ENCODE peak calls at places on chromosomes 7 and 10, in four cellular contexts. G, P, R and F are unnamed samples.

GRCh38 chr7:127904706-127905056 is 126.6 kb downstream of the LRRC4 start:
- DNase-seq in G (no peak), P (no peak), R (no peak), F (no peak)

GRCh38 chr10:45008524-45009161 is 7.9 kb downstream of the ZNF22 start:
- DNase-seq in G (peak), P (peak), R (peak), F (peak)

GRCh38 chr7:31735991-31736982 is 49.3 kb downstream of the PPP1R17 start:
- DNase-seq in G (peak), P (no peak), R (peak), F (peak)

GRCh38 chr7:157712666-157713235 is 375.9 kb downstream of the DNAJB6 start:
- DNase-seq in G (no peak), P (no peak), R (no peak), F (no peak)

GRCh38 chr7:24591152-24591551 is 17.9 kb downstream of the PALS2 start:
- DNase-seq in G (no peak), P (no peak), R (no peak), F (no peak)

GRCh38 chr7:6385110-6385792 is 62.5 kb downstream of the DAGLB start:
- DNase-seq in G (no peak), P (no peak), R (no peak), F (peak)

GRCh38 chr7:102260856-102261255 is 25.8 kb upstream of the SH2B2 start:
- DNase-seq in G (peak), P (no peak), R (no peak), F (no peak)

GRCh38 chr10:14625210-14625621 is 149.5 kb downstream of the FAM107B start:
- DNase-seq in G (no peak), P (no peak), R (no peak), F (no peak)

GRCh38 chr7:127928222-127928621 is 103.0 kb downstream of the LRRC4 start:
- DNase-seq in G (no peak), P (no peak), R (no peak), F (no peak)

GRCh38 chr10:103745264-103746247 is 109.8 kb downstream of the SH3PXD2A start:
- DNase-seq in G (no peak), P (no peak), R (no peak), F (peak)

GRCh38 chr7:42876182-42877068 is 35.4 kb downstream of the C7orf25 start:
- DNase-seq in G (peak), P (no peak), R (peak), F (peak)

GRCh38 chr7:48101880-48102448 is 12.9 kb downstream of the UPP1 start:
- DNase-seq in G (no peak), P (peak), R (no peak), F (no peak)

GRCh38 chr10:108388716-108389115 is 1224.2 kb upstream of the SORCS1 start:
- DNase-seq in G (no peak), P (no peak), R (no peak), F (no peak)

GRCh38 chr7:6205921-6206660 is 66.3 kb downstream of the CYTH3 start:
- DNase-seq in G (no peak), P (no peak), R (no peak), F (no peak)

GRCh38 chr7:51009716-51010496 is 227.2 kb upstream of the GRB10 start:
- DNase-seq in G (no peak), P (peak), R (no peak), F (peak)

GRCh38 chr7:725223-726005 is 1.1 kb upstream of the DNAAF5 start:
- DNase-seq in G (no peak), P (no peak), R (no peak), F (no peak)

GRCh38 chr10:104297697-104298660 is 29.0 kb downstream of the GSTO2 start:
- DNase-seq in G (no peak), P (no peak), R (no peak), F (no peak)

GRCh38 chr10:8056378-8056777 is 1.9 kb downstream of the GATA3 start:
- DNase-seq in G (no peak), P (no peak), R (no peak), F (no peak)

GRCh38 chr7:140304071-140304799 is 94.1 kb downstream of the SLC37A3 start:
- DNase-seq in G (no peak), P (no peak), R (no peak), F (no peak)

GRCh38 chr7:70949862-70950261 is 182.1 kb upstream of the GALNT17 start:
- DNase-seq in G (no peak), P (no peak), R (no peak), F (no peak)

GRCh38 chr10:62815373-62816111 is 624 bp downstream of the EGR2 start:
- DNase-seq in G (peak), P (no peak), R (no peak), F (no peak)

GRCh38 chr10:13270877-13271551 is 28.9 kb downstream of the PHYH start:
- DNase-seq in G (peak), P (no peak), R (no peak), F (peak)

GRCh38 chr10:33067481-33067880 is 109.5 kb upstream of the ITGB1 start:
- DNase-seq in G (no peak), P (no peak), R (no peak), F (no peak)

GRCh38 chr10:99524050-99524666 is 8.6 kb upstream of the NKX2-3 start:
- DNase-seq in G (no peak), P (no peak), R (no peak), F (no peak)

GRCh38 chr7:29480456-29480855 is 83.2 kb upstream of the PRR15 start:
- DNase-seq in G (peak), P (peak), R (peak), F (no peak)

GRCh38 chr10:60508037-60508436 is 118.4 kb upstream of the ANK3 start:
- DNase-seq in G (no peak), P (no peak), R (no peak), F (no peak)

GRCh38 chr7:133530682-133531081 is 277.8 kb downstream of the EXOC4 start:
- DNase-seq in G (no peak), P (no peak), R (no peak), F (no peak)

GRCh38 chr7:103065666-103066065 is 8.9 kb downstream of the FBXL13 start:
- DNase-seq in G (peak), P (no peak), R (no peak), F (no peak)

GRCh38 chr7:55032069-55032699 is 13.4 kb downstream of the EGFR start:
- DNase-seq in G (no peak), P (peak), R (no peak), F (no peak)

GRCh38 chr10:804787-805634 is 115.5 kb upstream of the DIP2C start:
- DNase-seq in G (no peak), P (no peak), R (no peak), F (no peak)
- TF ChIP-seq POLR2A in G (no peak), P (no peak), R (no peak), F (no peak)

DNA sequence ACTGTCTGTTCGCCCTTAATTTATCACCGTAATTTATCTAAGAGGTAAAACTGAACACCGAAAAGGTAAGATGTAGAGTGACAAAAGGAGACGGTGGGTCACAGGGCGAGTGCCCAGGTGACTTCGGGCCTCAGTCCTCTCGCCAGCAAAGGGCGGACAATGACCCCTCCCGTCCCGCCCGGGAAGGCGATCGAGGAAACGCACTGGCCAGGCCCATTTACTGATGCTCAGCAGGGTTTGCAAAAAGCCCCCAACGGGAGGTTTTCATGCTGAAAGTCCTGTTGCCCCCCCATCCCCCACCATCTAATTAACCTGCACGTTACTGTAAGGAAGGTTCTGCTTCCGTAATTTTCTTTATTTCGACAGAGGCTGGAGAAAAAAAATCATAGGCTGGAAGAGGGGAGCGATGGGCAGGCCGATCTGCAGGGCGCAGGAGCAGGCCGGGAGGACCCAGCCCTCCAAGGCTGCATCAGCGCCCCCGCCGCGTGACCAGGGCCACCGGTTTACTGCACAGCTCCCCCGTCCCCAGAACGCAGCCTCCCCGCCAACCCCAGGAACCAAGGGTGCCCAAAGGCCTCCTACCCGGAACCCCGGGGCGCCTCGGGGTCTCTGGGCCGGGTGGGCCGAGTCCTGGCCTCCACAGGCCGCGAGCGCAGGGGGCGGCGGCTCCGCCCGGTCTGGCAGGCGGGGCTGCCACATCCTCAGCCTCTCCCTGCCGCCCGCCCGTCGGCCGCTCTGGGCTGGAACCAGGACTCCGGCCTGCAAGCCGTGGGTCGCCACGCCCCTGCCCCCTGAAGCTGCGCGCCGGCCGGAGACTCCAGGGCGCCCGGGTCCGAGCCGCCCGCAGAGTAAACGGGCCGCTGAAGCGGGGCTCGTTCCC is 637 bp downstream of the OAT start:
- DNase-seq in G (peak), P (no peak), R (peak), F (peak)
- TF ChIP-seq POLR2A in G (no peak), P (no peak), R (no peak), F (no peak)

GRCh38 chr10:51057925-51058324 is 16.4 kb upstream of the PRKG1 start:
- DNase-seq in G (no peak), P (no peak), R (no peak), F (no peak)
- TF ChIP-seq POLR2A in G (no peak), P (no peak), R (no peak), F (no peak)

GRCh38 chr10:69057261-69057950 is 30.5 kb upstream of the SRGN start:
- DNase-seq in G (no peak), P (no peak), R (no peak), F (no peak)

GRCh38 chr10:69064762-69065328 is 23.1 kb upstream of the SRGN start:
- DNase-seq in G (no peak), P (no peak), R (no peak), F (no peak)

GRCh38 chr10:69057951-69058297 is 30.0 kb upstream of the SRGN start:
- DNase-seq in G (no peak), P (no peak), R (no peak), F (peak)

GRCh38 chr10:69060127-69060798 is 27.6 kb upstream of the SRGN start:
- DNase-seq in G (no peak), P (no peak), R (no peak), F (no peak)

GRCh38 chr10:69061305-69062161 is 26.4 kb upstream of the SRGN start:
- DNase-seq in G (peak), P (no peak), R (peak), F (peak)
- TF ChIP-seq POLR2A in G (peak), P (no peak), R (no peak), F (no peak)

GRCh38 chr10:132331956-132332749 is at the start of gene LRRC27:
- DNase-seq in G (peak), P (peak), R (peak), F (peak)
- TF ChIP-seq POLR2A in G (no peak), P (no peak), R (no peak), F (peak)

DNA sequence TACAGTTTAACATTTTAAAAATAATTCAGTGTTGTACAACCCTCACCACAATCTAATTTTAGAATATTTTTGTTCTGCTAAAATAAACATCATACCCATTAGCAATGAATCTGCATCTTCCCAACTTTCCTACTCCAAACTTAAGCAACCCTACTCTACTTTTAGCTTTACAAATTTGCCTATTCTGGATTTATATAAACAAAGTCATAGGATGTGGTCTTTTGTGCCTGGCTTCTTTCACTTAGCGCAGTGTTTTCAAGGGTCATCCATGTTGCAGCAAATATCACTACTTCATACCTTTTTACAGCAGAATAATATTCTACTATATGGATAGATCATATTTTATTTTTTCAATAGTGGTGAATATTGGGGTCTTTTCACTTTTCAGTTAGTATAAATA is 18.9 kb downstream of the CALML3 start:
- DNase-seq in G (no peak), P (no peak), R (no peak), F (no peak)
- TF ChIP-seq POLR2A in G (no peak), P (no peak), R (no peak), F (no peak)

GRCh38 chr10:133215586-133215985 is 14.4 kb upstream of the UTF1 start:
- DNase-seq in G (no peak), P (no peak), R (no peak), F (no peak)

GRCh38 chr10:133214468-133215410 is 15.3 kb upstream of the UTF1 start:
- DNase-seq in G (no peak), P (no peak), R (no peak), F (no peak)

GRCh38 chr10:133218891-133219290 is 11.1 kb upstream of the UTF1 start:
- DNase-seq in G (no peak), P (no peak), R (no peak), F (no peak)

GRCh38 chr10:133217800-133218589 is 12.0 kb upstream of the UTF1 start:
- DNase-seq in G (no peak), P (no peak), R (no peak), F (no peak)

GRCh38 chr10:133216776-133217175 is 13.2 kb upstream of the UTF1 start:
- DNase-seq in G (no peak), P (no peak), R (no peak), F (no peak)
- TF ChIP-seq POLR2A in G (no peak), P (no peak), R (no peak), F (no peak)

DNA sequence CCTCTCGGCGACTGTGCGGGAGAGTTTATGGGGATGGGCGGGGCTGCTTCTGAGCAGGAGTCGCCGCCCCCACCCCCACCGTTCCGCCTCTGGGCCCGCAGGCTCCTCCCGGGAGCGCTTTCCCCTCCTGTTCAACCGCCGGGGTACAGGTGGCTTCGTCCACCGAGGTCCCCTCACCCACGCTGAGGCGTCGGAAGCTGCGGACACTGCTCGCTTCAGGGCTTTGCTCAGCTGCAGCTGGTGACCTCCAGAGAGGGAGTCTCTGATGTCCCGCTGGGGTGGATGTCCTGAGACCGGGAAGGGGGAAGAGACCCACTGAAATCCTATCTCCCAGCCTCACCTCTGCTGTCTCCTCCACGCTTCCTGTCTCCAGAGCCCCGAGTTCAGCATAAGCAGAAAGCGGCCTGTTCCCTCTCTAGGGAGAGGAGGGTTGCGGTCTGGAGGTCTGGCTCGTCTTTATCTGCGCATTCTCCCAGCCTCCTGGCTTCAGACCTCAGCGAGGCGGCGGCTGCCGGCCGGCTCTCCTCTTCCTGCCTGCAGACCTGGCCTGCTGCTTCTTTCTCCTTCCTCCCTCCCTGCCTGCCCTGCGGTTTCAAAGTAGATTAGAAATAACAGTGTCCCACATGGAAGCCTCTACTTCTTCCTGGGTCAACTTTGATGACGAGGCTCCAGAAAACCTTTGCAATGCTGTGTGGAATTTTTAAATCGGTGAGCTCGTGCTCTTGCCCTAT is 1.8 kb downstream of the CYP2E1 start:
- DNase-seq in G (no peak), P (no peak), R (no peak), F (no peak)
- TF ChIP-seq POLR2A in G (no peak), P (no peak), R (no peak), F (no peak)

GRCh38 chr7:76325811-76326210 is 23.3 kb downstream of the HSPB1 start:
- DNase-seq in G (no peak), P (no peak), R (no peak), F (no peak)
- TF ChIP-seq POLR2A in G (no peak), P (no peak), R (no peak), F (no peak)